ENCODE peak calls at places on chromosome 14, in seven cellular contexts. P, Z, C, R, Y, G and E are unnamed samples.

GRCh38 chr14:92959189-92959531 is 36.2 kb downstream of the CHGA start:
- DNase-seq in R (no peak), G (no peak), Y (no peak), Z (no peak), C (no peak), P (no peak), E (no peak)

GRCh38 chr14:103186894-103187586 is 63.8 kb downstream of the TNFAIP2 start:
- DNase-seq in C (peak), Z (no peak), G (no peak), R (no peak), P (no peak), Y (no peak), E (no peak)

GRCh38 chr14:92922883-92923743 is at the start of gene CHGA:
- DNase-seq in P (no peak), R (peak), G (peak), Y (peak), C (peak), Z (no peak), E (no peak)

GRCh38 chr14:22900088-22900799 is 17.2 kb downstream of the REM2 start:
- DNase-seq in Z (peak), G (peak), C (peak), R (peak), Y (peak), P (peak), E (peak)

GRCh38 chr14:103538291-103539055 is 9.5 kb downstream of the TRMT61A start:
- DNase-seq in Z (no peak), Y (no peak), P (no peak), G (no peak), R (no peak), C (no peak), E (no peak)

GRCh38 chr14:83870556-83870955 is 1659.4 kb upstream of the FLRT2 start:
- DNase-seq in Y (no peak), G (no peak), C (no peak), P (no peak), Z (no peak), R (no peak), E (no peak)

GRCh38 chr14:77616454-77617229 is at the start of gene SPTLC2:
- DNase-seq in G (peak), P (peak), Z (peak), R (peak), C (peak), Y (peak), E (peak)

GRCh38 chr14:34085695-34086094 is 134.8 kb upstream of the EGLN3 start:
- DNase-seq in Z (no peak), G (no peak), P (no peak), C (no peak), Y (no peak), R (no peak), E (no peak)

GRCh38 chr14:33686218-33686617 is 264.7 kb downstream of the EGLN3 start:
- DNase-seq in Z (peak), C (no peak), R (peak), Y (no peak), P (no peak), G (peak), E (no peak)

GRCh38 chr14:92678766-92679165 is 69.7 kb downstream of the LGMN start:
- DNase-seq in G (no peak), P (no peak), C (no peak), R (no peak), Y (no peak), Z (no peak), E (no peak)

GRCh38 chr14:22462923-22463322 is 126.1 kb downstream of the DAD1 start:
- DNase-seq in Z (no peak), G (no peak), R (no peak), P (no peak), Y (no peak), C (no peak), E (no peak)

GRCh38 chr14:36553650-36554260 is 28.7 kb downstream of the NKX2-8 start:
- DNase-seq in R (peak), C (no peak), P (no peak), G (peak), Y (peak), Z (peak), E (peak)

GRCh38 chr14:100025111-100025510 is 40.1 kb upstream of the EVL start:
- DNase-seq in C (peak), G (peak), R (no peak), Z (no peak), Y (peak), P (no peak), E (no peak)

GRCh38 chr14:22047105-22047504 is 373.5 kb upstream of the OR4E1 start:
- DNase-seq in Y (peak), P (no peak), Z (no peak), G (peak), C (no peak), R (no peak), E (no peak)

GRCh38 chr14:61671086-61671485 is 24.2 kb upstream of the HIF1A start:
- DNase-seq in C (no peak), Z (no peak), P (no peak), Y (peak), R (no peak), G (no peak), E (no peak)

GRCh38 chr14:50093496-50093895 is 22.9 kb downstream of the VCPKMT start:
- DNase-seq in R (no peak), Y (no peak), P (no peak), Z (no peak), C (no peak), G (no peak), E (no peak)

GRCh38 chr14:70909788-70910614 is 2.7 kb downstream of the PCNX1 start:
- DNase-seq in G (no peak), Y (peak), R (no peak), C (no peak), Z (no peak), P (no peak), E (no peak)

GRCh38 chr14:57319636-57320035 is 50.9 kb downstream of the AP5M1 start:
- DNase-seq in Z (no peak), G (no peak), R (no peak), P (no peak), Y (no peak), C (no peak), E (no peak)

GRCh38 chr14:57314690-57315089 is 45.9 kb downstream of the AP5M1 start:
- DNase-seq in R (no peak), P (no peak), Z (no peak), C (no peak), Y (no peak), G (no peak), E (no peak)

DNA sequence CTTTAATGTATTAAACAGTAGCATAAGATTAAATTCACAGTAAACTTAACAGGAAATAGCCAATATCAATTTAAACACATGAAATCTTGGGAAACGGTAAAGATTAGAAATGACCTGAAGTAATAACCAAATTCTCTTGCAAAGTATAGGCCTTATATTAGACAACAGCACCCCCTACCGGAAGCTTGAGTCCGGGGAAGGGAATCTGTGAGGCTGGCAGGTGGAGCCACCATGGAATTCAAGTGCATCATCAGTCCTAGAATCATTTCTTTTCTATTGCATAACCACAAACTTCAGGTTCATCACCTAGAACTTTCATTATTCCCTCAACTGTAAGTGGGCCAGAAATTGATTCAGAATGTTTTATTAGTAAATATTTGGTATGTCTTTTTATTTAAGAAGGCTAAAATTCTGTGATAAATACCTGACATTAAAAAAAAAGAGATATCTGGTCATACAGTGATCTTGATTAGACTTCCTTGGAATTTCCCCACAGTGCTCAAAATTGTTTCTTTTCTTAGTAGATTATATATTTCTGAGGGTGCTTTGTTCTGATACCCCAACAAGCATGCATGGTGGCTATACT is 48.6 kb downstream of the AP5M1 start:
- DNase-seq in G (peak), R (peak), Z (peak), P (peak), Y (peak), C (peak), E (peak)
- TF ChIP-seq CTCF in G (peak), R (peak), Z (peak), P (no peak), Y (peak), C (peak), E (peak)

DNA sequence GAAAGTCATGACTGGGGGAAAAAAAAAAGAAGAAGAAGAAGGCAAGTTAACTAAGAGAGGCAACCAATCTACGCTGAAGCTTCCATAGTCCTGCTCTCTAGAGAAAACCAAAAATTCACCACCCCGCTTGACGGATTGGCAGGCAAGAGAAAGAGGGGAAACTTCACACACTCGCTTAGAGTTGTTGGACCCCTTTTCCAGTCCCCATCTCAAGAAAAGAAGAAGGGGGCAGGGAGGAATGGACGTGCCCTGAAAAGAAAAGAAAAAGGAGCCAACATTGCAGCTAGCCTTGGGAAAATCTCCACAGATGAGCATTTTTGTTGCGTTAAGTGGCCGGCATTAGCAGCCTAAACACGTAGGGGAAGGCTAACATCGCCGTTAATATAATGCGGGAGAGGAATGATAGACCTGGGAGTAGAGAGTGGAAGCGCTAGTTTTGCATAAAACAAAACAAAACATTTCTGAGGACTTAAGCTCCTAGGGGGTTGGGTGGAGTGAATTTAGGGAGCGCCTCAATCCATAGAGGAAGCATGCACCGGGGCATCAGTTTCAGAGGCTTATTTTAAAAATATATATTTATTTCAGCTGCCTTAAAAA is 11.3 kb upstream of the FOXG1 start:
- DNase-seq in Y (no peak), C (no peak), G (no peak), Z (no peak), R (no peak), P (no peak), E (no peak)
- H3K4me3 ChIP-seq in Y (no peak), C (no peak), G (no peak), Z (no peak), R (no peak), P (no peak), E (peak)

GRCh38 chr14:68268719-68269118 is 449.1 kb downstream of the RAD51B start:
- DNase-seq in R (peak), Y (peak), P (no peak), Z (no peak), G (no peak), C (no peak), E (no peak)
- TF ChIP-seq CTCF in R (no peak), Y (no peak), P (no peak), Z (no peak), G (no peak), C (no peak), E (no peak)

DNA sequence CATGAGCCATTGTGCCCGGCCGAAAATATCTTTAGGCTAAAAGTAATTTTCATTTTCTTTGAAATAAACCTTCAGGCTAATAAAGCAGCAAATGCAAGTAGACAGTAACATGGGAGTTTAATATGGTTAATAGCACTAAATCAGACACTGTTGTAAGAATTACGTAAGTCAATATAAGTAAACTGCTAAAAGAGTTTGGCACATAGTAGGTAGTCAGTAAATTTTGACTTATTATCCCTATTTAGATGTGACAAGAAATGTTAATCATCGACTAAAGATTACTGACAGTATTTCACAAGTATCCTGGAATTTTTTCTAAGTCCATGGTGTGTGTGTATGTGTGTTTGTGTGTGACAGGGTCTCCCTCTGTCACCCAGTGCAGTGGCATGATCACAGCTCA is 3.9 kb downstream of the PPP4R3A start:
- DNase-seq in G (no peak), P (no peak), C (no peak), R (no peak), Y (no peak), Z (no peak), E (no peak)
- H3K4me3 ChIP-seq in G (no peak), P (no peak), C (no peak), R (no peak), Y (no peak), Z (peak), E (no peak)

DNA sequence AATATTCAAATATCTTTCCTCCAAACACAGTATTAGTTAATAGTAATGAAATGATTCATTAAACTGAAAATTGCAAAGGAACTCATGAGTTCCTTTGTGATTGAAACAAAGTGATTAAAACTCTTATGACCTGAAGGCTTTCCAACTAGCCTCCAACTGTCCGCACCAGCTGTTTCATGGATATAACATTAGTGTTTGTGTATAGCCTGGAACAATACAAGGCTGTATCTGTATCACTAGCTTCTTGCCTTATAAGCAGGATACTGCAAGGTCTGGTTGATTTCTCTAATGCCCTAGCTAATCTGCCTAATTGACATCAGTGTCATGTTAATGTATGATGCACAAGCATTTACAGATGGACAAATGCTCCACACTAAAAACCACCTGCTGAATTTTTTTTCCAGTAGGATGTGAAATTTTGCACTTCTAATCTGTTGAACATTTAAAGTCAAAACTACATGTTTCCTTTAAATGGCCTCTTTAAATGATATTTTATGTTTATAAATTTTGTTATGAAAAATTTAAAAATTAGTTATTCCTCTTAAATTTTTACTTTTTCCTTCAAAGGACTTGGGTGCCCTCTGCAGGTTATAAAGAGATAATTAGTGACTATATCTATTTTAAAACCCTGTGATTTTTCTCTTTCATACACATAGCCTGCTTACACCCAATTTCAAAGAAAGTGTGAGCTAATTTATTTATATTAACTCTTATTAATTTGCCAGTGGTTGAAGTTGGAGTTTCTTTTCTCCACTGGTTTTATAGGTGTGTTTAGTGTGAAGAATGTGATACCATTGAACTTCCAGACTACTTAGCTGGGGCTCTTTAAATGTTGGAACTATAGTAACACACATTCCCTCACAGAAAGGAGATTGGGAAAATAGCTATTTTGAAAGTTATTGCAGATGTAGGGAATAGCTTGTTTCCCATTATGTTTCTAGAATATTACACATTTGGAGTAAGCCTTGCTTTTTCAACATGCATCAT is 25.4 kb downstream of the AP5M1 start:
- DNase-seq in G (peak), Y (no peak), C (no peak), P (no peak), Z (no peak), R (peak), E (peak)
- TF ChIP-seq CTCF in G (peak), Y (peak), C (no peak), P (no peak), Z (peak), R (no peak), E (no peak)

GRCh38 chr14:60253649-60254048 is 4.6 kb downstream of the PPM1A start:
- DNase-seq in P (no peak), G (no peak), C (no peak), Z (no peak), Y (no peak), R (no peak), E (no peak)
- H3K4me3 ChIP-seq in P (no peak), G (no peak), C (no peak), Z (no peak), Y (no peak), R (no peak), E (no peak)

DNA sequence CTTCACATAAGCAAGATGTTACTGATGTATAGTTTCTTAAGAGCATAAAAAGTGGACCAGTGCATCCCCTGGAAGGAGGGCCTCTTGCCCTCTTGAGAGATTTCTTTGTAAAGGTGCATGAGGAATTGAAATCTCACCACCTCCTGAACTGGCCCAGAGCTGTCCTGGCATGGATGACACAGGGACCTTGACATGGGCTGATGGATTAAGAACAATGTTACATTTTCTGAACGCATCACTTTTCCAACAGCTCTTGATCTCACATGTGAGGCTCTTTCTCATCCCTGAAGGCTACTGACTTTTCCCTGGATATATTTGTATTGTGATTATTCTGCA is 360.4 kb downstream of the RGS6 start:
- DNase-seq in G (no peak), Y (no peak), R (no peak), C (no peak), Z (no peak), P (no peak), E (no peak)
- TF ChIP-seq CTCF in G (no peak), Y (no peak), R (no peak), C (no peak), Z (no peak), P (no peak), E (no peak)